ENCODE peak calls at places on chromosomes 5 and 9, in five cellular contexts. K is RWPE1, P is cardiac muscle cell, Y is stomach, Z is brain microvascular endothelial cell. D is an unnamed sample.

GRCh38 chr5:9046756-9047481 is 499.0 kb downstream of the SEMA5A start:
- DNase-seq in P (peak; percentile 73), K (peak; percentile 73), Y (no peak), Z (peak; percentile 100), D (no peak)

GRCh38 chr5:73757421-73757820 is 131.4 kb downstream of the ARHGEF28 start:
- DNase-seq in Y (no peak), K (no peak), Z (no peak), P (no peak), D (no peak)

GRCh38 chr5:73215525-73215890 is 42.5 kb downstream of the TMEM174 start:
- DNase-seq in P (no peak), K (no peak), Z (no peak), Y (no peak), D (no peak)

GRCh38 chr5:56606202-56606601 is 209.1 kb upstream of the MAP3K1 start:
- DNase-seq in K (no peak), Z (no peak), Y (no peak), P (no peak), D (no peak)

GRCh38 chr9:124752967-124753366 is 18.1 kb downstream of the NR6A1 start:
- DNase-seq in Y (no peak), P (no peak), K (peak; percentile 71), Z (no peak), D (no peak)

GRCh38 chr5:123647066-123647465 is 135.1 kb downstream of the CSNK1G3 start:
- DNase-seq in Z (no peak), Y (no peak), P (no peak), K (no peak), D (no peak)

GRCh38 chr5:5542654-5543053 is 120.2 kb downstream of the ICE1 start:
- DNase-seq in K (no peak), Y (no peak), Z (no peak), P (no peak), D (no peak)

GRCh38 chr9:131984564-131984963 is 95.1 kb downstream of the MED27 start:
- DNase-seq in Y (no peak), K (no peak), P (no peak), Z (no peak), D (no peak)

GRCh38 chr5:142697846-142698245 is 12.0 kb upstream of the FGF1 start:
- DNase-seq in Z (peak; percentile 47), Y (no peak), P (peak; percentile 49), K (no peak), D (no peak)

GRCh38 chr9:93950619-93951601 is 4.2 kb downstream of the BARX1 start:
- DNase-seq in Z (no peak), P (no peak), Y (peak; percentile 69), K (no peak), D (no peak)

GRCh38 chr9:138075961-138076649 is 198.5 kb downstream of the CACNA1B start:
- DNase-seq in Z (no peak), P (no peak), K (no peak), Y (peak; percentile 16), D (no peak)

GRCh38 chr9:880725-881124 is 39.2 kb downstream of the DMRT1 start:
- DNase-seq in Y (no peak), Z (no peak), P (no peak), K (no peak), D (no peak)

GRCh38 chr5:122775713-122776084 is 819 bp downstream of the SNX2 start:
- DNase-seq in Y (no peak), Z (no peak), K (no peak), P (peak; percentile 21), D (no peak)

DNA sequence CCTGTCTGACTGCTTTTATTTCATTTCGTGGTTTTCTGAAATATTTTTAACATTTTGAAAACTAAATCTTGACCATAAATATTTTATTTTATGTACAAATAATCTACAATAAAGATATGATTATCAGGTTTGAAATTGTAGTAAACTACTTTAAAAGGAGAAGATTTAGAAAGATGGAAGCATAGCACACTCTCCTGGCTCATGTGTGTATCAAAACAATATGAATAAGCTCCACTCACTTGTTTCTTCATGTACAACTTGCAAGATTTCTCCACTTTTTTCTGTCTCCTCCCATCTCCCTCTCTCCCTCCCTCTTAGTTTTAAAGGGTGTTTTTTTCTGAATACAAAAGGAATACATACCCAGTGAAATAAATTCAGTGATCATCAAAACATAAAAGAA is 15.4 kb upstream of the VPS13A start:
- DNase-seq in Y (no peak), K (no peak), P (peak; percentile 31), Z (no peak), D (no peak)
- TF ChIP-seq CTCF in Y (no peak), K (peak; percentile 30), P (peak; percentile 12), Z (no peak), D (no peak)

DNA sequence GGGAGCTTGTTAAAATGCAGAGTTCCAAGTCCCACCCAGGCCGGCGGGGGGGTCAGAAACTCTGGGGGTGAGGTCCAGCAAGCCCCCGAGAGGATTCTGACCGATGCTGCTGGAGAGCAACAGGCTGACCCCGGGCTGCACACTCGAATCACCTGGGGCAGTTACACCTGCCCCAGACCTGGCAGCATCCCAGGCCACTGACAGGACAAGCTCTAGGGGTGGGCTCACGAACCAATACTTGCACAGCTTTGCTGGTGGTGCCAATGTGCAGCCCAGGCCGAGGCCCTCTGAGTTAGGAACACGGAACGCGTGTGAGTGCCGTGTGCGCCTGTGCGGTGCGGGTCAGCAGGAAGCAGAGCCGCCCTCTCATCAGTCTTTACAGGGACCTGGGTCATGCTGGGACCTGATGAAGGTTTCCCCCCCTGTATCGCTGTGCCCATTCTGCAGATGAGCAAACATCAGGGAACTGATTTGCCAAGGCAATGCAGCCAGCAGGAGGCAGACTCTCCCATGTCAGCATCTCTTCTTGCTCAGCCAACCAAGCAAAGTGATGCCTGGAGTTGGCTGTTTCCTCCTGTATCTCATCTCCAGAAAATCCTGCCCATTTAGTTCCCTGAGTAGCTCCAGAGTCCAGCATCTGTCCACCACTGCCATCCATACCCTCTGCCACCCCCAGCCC is 16.3 kb downstream of the FAM163B start:
- DNase-seq in Z (no peak), Y (no peak), K (no peak), P (peak; percentile 27), D (no peak)
- TF ChIP-seq CTCF in Z (peak; percentile 53), Y (no peak), K (no peak), P (peak; percentile 33), D (no peak)

GRCh38 chr9:87083986-87084385 is 136.7 kb upstream of the GAS1 start:
- DNase-seq in P (no peak), K (no peak), Z (no peak), Y (no peak), D (no peak)

GRCh38 chr9:87086111-87086510 is 138.8 kb upstream of the GAS1 start:
- DNase-seq in P (no peak), K (no peak), Z (no peak), Y (no peak), D (no peak)

GRCh38 chr9:87085521-87085920 is 138.2 kb upstream of the GAS1 start:
- DNase-seq in K (no peak), P (no peak), Y (no peak), Z (no peak), D (no peak)

GRCh38 chr9:87085073-87085472 is 137.8 kb upstream of the GAS1 start:
- DNase-seq in Y (no peak), P (no peak), K (no peak), Z (no peak), D (no peak)

DNA sequence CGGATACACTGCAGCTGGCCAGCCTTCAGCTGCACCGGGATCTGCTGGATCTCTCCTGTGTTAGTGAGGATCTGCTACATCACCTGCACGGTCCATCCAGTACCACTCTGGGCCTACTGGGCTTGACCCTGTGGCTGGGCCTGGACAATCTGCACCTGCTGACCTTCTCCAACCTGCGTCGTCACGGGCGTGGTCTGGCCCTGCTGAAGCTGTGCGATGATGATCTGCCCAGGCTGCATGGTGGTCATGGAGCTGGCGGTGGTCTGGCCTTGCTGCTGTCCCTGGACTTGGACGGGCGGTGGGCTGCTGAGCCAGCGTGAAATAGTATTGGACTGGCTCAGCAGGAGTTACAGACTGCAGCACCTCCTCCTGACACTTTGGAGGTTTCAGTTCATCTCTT is 137.1 kb upstream of the GAS1 start:
- DNase-seq in Z (no peak), K (no peak), P (no peak), Y (no peak), D (no peak)
- TF ChIP-seq CTCF in Z (no peak), K (no peak), P (no peak), Y (no peak), D (no peak)

GRCh38 chr9:90965141-90965910 is 163.7 kb downstream of the SYK start:
- DNase-seq in P (peak; percentile 18), Z (peak; percentile 44), Y (no peak), K (no peak), D (no peak)

GRCh38 chr9:90967171-90967570 is 165.6 kb downstream of the SYK start:
- DNase-seq in Z (no peak), Y (no peak), K (no peak), P (no peak), D (no peak)

GRCh38 chr9:90965911-90966290 is 164.3 kb downstream of the SYK start:
- DNase-seq in Z (no peak), P (no peak), K (no peak), Y (no peak), D (no peak)

GRCh38 chr9:90966475-90967150 is 165.0 kb downstream of the SYK start:
- DNase-seq in K (peak; percentile 77), P (peak; percentile 34), Y (no peak), Z (peak; percentile 44), D (no peak)

GRCh38 chr9:90964101-90965020 is 162.7 kb downstream of the SYK start:
- DNase-seq in Z (peak; percentile 57), Y (peak; percentile 61), P (peak; percentile 41), K (no peak), D (no peak)
- TF ChIP-seq CTCF in Z (peak; percentile 52), Y (peak; percentile 46), P (peak; percentile 27), K (no peak), D (peak; percentile 37)

GRCh38 chr5:52856564-52856963 is 68.8 kb downstream of the ITGA1 start:
- DNase-seq in Y (no peak), P (no peak), K (no peak), Z (no peak), D (no peak)
- TF ChIP-seq CTCF in Y (no peak), P (no peak), K (no peak), Z (no peak), D (no peak)

GRCh38 chr5:10219068-10219467 is 30.6 kb downstream of the ATPSCKMT start:
- DNase-seq in P (no peak), K (no peak), Z (no peak), Y (no peak), D (no peak)

GRCh38 chr5:10216107-10216506 is 33.6 kb downstream of the ATPSCKMT start:
- DNase-seq in P (no peak), K (no peak), Z (no peak), Y (no peak), D (no peak)

GRCh38 chr5:10222326-10222725 is 27.4 kb downstream of the ATPSCKMT start:
- DNase-seq in P (no peak), Y (no peak), Z (peak; percentile 19), K (no peak), D (no peak)

GRCh38 chr5:10218658-10219057 is 31.0 kb downstream of the ATPSCKMT start:
- DNase-seq in Z (no peak), P (no peak), K (no peak), Y (no peak), D (no peak)

GRCh38 chr5:10220253-10220652 is 29.4 kb downstream of the ATPSCKMT start:
- DNase-seq in K (no peak), Y (no peak), P (no peak), Z (no peak), D (no peak)
- TF ChIP-seq CTCF in K (no peak), Y (no peak), P (no peak), Z (no peak), D (no peak)

D was measured in progenitor cell of endocrine pancreas.